ENCODE peak calls at places on chromosome 16, in five cellular contexts. One of them, this sample, is unnamed. For H3K36me3, the result is how much of the 10 kb centered on the place peaks cover.

GRCh38 chr16:24543949-24544348 is 4.6 kb downstream of the RBBP6 start:
- DNase-seq in tibial artery: no peak
- DNase-seq in GM23248: peak
- DNase-seq in breast epithelium: no peak
- DNase-seq in GM23338: no peak
- DNase-seq in this sample: no peak

GRCh38 chr16:65574311-65574966 is 452.6 kb upstream of the CDH11 start:
- DNase-seq in tibial artery: no peak
- DNase-seq in GM23248: no peak
- DNase-seq in breast epithelium: no peak
- DNase-seq in GM23338: no peak
- DNase-seq in this sample: no peak

GRCh38 chr16:47061204-47061603 is 82.5 kb downstream of the NETO2 start:
- DNase-seq in tibial artery: peak
- DNase-seq in GM23248: no peak
- DNase-seq in breast epithelium: no peak
- DNase-seq in GM23338: no peak
- DNase-seq in this sample: no peak

GRCh38 chr16:81204794-81205680 is 33.5 kb upstream of the BCO1 start:
- DNase-seq in tibial artery: no peak
- DNase-seq in GM23248: peak
- DNase-seq in breast epithelium: no peak
- DNase-seq in GM23338: peak
- DNase-seq in this sample: no peak

GRCh38 chr16:3509470-3509928 is 8.7 kb downstream of the CLUAP1 start:
- DNase-seq in tibial artery: peak
- DNase-seq in GM23248: no peak
- DNase-seq in breast epithelium: peak
- DNase-seq in GM23338: no peak
- DNase-seq in this sample: no peak

GRCh38 chr16:10333321-10334032 is 52.4 kb upstream of the ATF7IP2 start:
- DNase-seq in tibial artery: no peak
- DNase-seq in GM23248: no peak
- DNase-seq in breast epithelium: no peak
- DNase-seq in GM23338: no peak
- DNase-seq in this sample: no peak

GRCh38 chr16:3157229-3158013 is 22.6 kb downstream of the ZNF213 start:
- DNase-seq in tibial artery: peak
- DNase-seq in GM23248: peak
- DNase-seq in breast epithelium: peak
- DNase-seq in GM23338: peak
- DNase-seq in this sample: no peak

GRCh38 chr16:24816688-24817087 is 29.1 kb upstream of the SLC5A11 start:
- DNase-seq in tibial artery: no peak
- DNase-seq in GM23248: no peak
- DNase-seq in breast epithelium: no peak
- DNase-seq in GM23338: no peak
- DNase-seq in this sample: no peak

GRCh38 chr16:69145658-69146057 is 13.2 kb downstream of the UTP4 start:
- DNase-seq in tibial artery: no peak
- DNase-seq in GM23248: peak
- DNase-seq in breast epithelium: no peak
- DNase-seq in GM23338: no peak
- DNase-seq in this sample: peak

GRCh38 chr16:2243031-2243528 is 6.8 kb downstream of the DNASE1L2 start:
- DNase-seq in tibial artery: no peak
- DNase-seq in GM23248: no peak
- DNase-seq in breast epithelium: no peak
- DNase-seq in GM23338: peak
- DNase-seq in this sample: no peak

GRCh38 chr16:18958621-18959578 is 24.8 kb upstream of the TMC7 start:
- DNase-seq in tibial artery: no peak
- DNase-seq in GM23248: peak
- DNase-seq in breast epithelium: no peak
- DNase-seq in GM23338: no peak
- DNase-seq in this sample: no peak

GRCh38 chr16:48619547-48619946 is 9.6 kb upstream of the N4BP1 start:
- DNase-seq in tibial artery: no peak
- DNase-seq in GM23248: no peak
- DNase-seq in breast epithelium: no peak
- DNase-seq in GM23338: no peak
- DNase-seq in this sample: no peak

GRCh38 chr16:66133641-66134402 is 232.7 kb upstream of the CDH5 start:
- DNase-seq in tibial artery: no peak
- DNase-seq in GM23248: no peak
- DNase-seq in breast epithelium: no peak
- DNase-seq in GM23338: no peak
- DNase-seq in this sample: no peak

GRCh38 chr16:15993541-15993940 is 44.1 kb downstream of the ABCC1 start:
- DNase-seq in tibial artery: no peak
- DNase-seq in GM23248: peak
- DNase-seq in breast epithelium: no peak
- DNase-seq in GM23338: no peak
- DNase-seq in this sample: no peak

GRCh38 chr16:49587511-49587910 is 213.9 kb downstream of the C16orf78 start:
- DNase-seq in tibial artery: no peak
- DNase-seq in GM23248: no peak
- DNase-seq in breast epithelium: no peak
- DNase-seq in GM23338: no peak
- DNase-seq in this sample: no peak

GRCh38 chr16:12661656-12662172 is 142.0 kb downstream of the CPPED1 start:
- DNase-seq in tibial artery: no peak
- DNase-seq in GM23248: peak
- DNase-seq in breast epithelium: no peak
- DNase-seq in GM23338: peak
- DNase-seq in this sample: no peak

GRCh38 chr16:73997340-73997711 is 299.3 kb upstream of the PSMD7 start:
- DNase-seq in tibial artery: no peak
- DNase-seq in GM23248: no peak
- DNase-seq in breast epithelium: no peak
- DNase-seq in GM23338: no peak
- DNase-seq in this sample: no peak

GRCh38 chr16:76910931-76911330 is 280.1 kb upstream of the MON1B start:
- DNase-seq in tibial artery: no peak
- DNase-seq in GM23248: peak
- DNase-seq in breast epithelium: no peak
- DNase-seq in GM23338: no peak
- DNase-seq in this sample: no peak

GRCh38 chr16:10579965-10580918 is at the start of gene EMP2:
- DNase-seq in tibial artery: peak
- DNase-seq in GM23248: peak
- DNase-seq in breast epithelium: peak
- DNase-seq in GM23338: peak
- DNase-seq in this sample: peak

DNA sequence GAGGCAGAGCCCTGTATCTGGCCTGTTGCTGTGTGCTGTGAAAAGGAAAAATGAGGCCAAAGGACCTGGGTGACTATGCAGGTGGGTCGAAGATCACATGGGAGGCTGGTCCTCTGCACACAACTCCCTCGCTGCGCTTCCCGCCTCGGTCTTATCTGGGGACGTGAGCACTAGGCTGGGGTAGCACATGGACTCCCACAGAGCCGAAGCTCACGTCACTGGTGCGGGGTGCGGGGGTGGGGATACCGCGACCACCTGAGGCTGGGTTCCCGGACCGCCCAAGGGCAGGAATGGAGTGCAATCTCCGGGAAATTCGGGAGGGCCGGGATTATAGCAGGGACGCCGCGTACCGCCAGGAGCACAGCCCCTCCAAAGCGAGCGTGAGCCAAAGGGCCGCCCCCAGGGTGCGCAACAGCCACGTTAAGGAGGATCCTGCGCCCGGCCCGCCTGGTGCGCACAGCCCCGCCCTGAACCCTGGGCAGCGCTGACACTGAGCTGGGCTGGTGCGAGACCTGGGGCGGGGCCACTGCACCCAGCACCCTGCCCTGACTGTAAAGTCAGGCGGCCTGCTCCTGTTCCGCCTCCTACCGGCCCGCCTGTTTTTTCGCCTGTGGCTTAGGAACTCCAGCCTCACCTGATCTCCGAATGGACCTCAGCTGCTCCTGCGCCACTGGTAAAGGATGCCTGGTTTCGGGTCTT is 4.8 kb downstream of the MT1A start:
- DNase-seq in tibial artery: peak
- DNase-seq in GM23248: peak
- DNase-seq in breast epithelium: peak
- DNase-seq in GM23338: peak
- DNase-seq in this sample: peak
- H3K4me3 ChIP-seq in tibial artery: peak
- H3K4me3 ChIP-seq in GM23248: peak
- H3K4me3 ChIP-seq in breast epithelium: peak
- H3K4me3 ChIP-seq in GM23338: peak
- H3K4me3 ChIP-seq in this sample: peak

GRCh38 chr16:8649829-8650554 is 24.4 kb upstream of the ABAT start:
- DNase-seq in tibial artery: no peak
- DNase-seq in GM23248: peak
- DNase-seq in breast epithelium: no peak
- DNase-seq in GM23338: no peak
- DNase-seq in this sample: no peak
- H3K36me3 ChIP-seq in tibial artery: under half
- H3K36me3 ChIP-seq in GM23248: under half
- H3K36me3 ChIP-seq in breast epithelium: under half
- H3K36me3 ChIP-seq in GM23338: under half
- H3K36me3 ChIP-seq in this sample: under half

GRCh38 chr16:54934536-54935410 is 4.1 kb downstream of the IRX5 start:
- DNase-seq in tibial artery: no peak
- DNase-seq in GM23248: peak
- DNase-seq in breast epithelium: peak
- DNase-seq in GM23338: peak
- DNase-seq in this sample: no peak
- H3K27ac ChIP-seq in tibial artery: no peak
- H3K27ac ChIP-seq in GM23248: peak
- H3K27ac ChIP-seq in breast epithelium: peak
- H3K27ac ChIP-seq in GM23338: no peak
- H3K27ac ChIP-seq in this sample: no peak

DNA sequence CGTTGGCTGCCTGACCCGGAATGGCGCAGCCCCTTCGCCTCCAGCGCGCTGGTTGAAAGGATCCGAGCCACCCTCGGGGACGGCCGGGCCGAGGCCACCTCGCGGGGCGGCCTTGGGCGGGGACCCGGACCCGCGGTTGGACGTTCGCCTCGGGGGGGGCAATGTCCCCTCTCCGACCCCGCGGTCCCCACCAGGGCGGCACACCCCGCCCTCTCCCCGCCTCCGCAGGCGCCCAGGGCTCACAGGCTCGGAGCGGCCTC is 1.0 kb upstream of the SOX8 start:
- DNase-seq in tibial artery: no peak
- DNase-seq in GM23248: no peak
- DNase-seq in breast epithelium: no peak
- DNase-seq in GM23338: no peak
- DNase-seq in this sample: no peak
- H3K4me3 ChIP-seq in tibial artery: peak
- H3K4me3 ChIP-seq in GM23248: peak
- H3K4me3 ChIP-seq in breast epithelium: peak
- H3K4me3 ChIP-seq in GM23338: peak
- H3K4me3 ChIP-seq in this sample: peak

DNA sequence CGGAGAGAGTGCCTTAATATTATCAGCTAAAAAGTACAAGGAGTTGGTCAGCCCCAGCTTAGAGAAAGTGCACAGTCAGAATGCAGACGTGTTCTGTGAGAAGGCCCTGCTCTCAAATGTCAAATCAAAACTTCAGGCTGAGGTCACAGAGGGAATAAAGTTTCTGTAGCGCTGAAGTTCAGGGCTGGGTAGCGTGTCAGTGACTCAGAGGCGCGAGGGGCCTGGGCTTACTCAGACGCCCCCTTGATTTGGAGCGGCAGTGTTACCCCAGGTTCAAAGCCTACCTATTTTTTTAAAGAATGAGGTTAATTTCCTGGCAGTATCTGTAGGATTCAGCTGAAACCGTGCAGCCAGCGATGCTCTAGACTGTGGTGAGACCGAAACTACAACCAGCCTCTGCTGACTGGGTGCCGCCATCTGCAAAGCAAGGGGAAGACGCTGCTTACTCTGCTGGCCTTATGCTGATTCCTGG is 4.8 kb downstream of the CIAO3 start:
- DNase-seq in tibial artery: no peak
- DNase-seq in GM23248: no peak
- DNase-seq in breast epithelium: no peak
- DNase-seq in GM23338: no peak
- DNase-seq in this sample: no peak
- H3K36me3 ChIP-seq in tibial artery: half or more
- H3K36me3 ChIP-seq in GM23248: under half
- H3K36me3 ChIP-seq in breast epithelium: under half
- H3K36me3 ChIP-seq in GM23338: under half
- H3K36me3 ChIP-seq in this sample: under half

GRCh38 chr16:20441221-20441620 is 10.1 kb upstream of the ACSM2A start:
- DNase-seq in tibial artery: no peak
- DNase-seq in GM23248: no peak
- DNase-seq in breast epithelium: no peak
- DNase-seq in GM23338: no peak
- DNase-seq in this sample: no peak
- H3K27ac ChIP-seq in tibial artery: peak
- H3K27ac ChIP-seq in GM23248: no peak
- H3K27ac ChIP-seq in breast epithelium: no peak
- H3K27ac ChIP-seq in GM23338: no peak
- H3K27ac ChIP-seq in this sample: peak